ENCODE peak calls at places on chromosomes 11 and 22, in eight cellular contexts. F is lower lobe of right lung; S is transverse colon; L is stomach; C is fibroblast of lung; R is K562; J is left ventricle myocardium inferior; A is CD8-positive, alpha-beta T cell. M is an unnamed sample.

GRCh38 chr11:114285599-114285998 is 10.6 kb upstream of the NNMT start:
- DNase-seq in F (no peak), S (no peak), L (no peak), C (peak; percentile 77), R (peak; percentile 41), J (no peak), A (no peak), M (no peak)

GRCh38 chr11:2759228-2760195 is 59.7 kb upstream of the KCNQ1OT1 start:
- DNase-seq in F (peak; percentile 32), S (peak; percentile 5), L (peak; percentile 20), C (no peak), R (no peak), J (no peak), A (no peak), M (peak; percentile 12)

GRCh38 chr11:72740060-72740424 is 12.2 kb downstream of the ARAP1 start:
- DNase-seq in F (no peak), S (no peak), L (no peak), C (no peak), R (no peak), J (peak; percentile 3), A (no peak), M (no peak)

GRCh38 chr11:59197990-59198389 is 14.7 kb downstream of the MPEG1 start:
- DNase-seq in F (peak; percentile 86), S (no peak), L (peak; percentile 83), C (peak; percentile 22), R (no peak), J (peak; percentile 76), A (no peak), M (peak; percentile 44)

GRCh38 chr22:25064894-25065560 is 112.5 kb downstream of the KIAA1671 start:
- DNase-seq in F (no peak), S (no peak), L (no peak), C (no peak), R (no peak), J (no peak), A (no peak), M (no peak)

GRCh38 chr11:96033054-96033453 is 109.1 kb upstream of the MTMR2 start:
- DNase-seq in F (no peak), S (no peak), L (no peak), C (no peak), R (no peak), J (no peak), A (no peak), M (no peak)

GRCh38 chr11:134561348-134561720 is 149.3 kb upstream of the B3GAT1 start:
- DNase-seq in F (no peak), S (no peak), L (no peak), C (no peak), R (no peak), J (no peak), A (no peak), M (no peak)

GRCh38 chr11:73206751-73207280 is 11.3 kb upstream of the P2RY2 start:
- DNase-seq in F (no peak), S (no peak), L (no peak), C (peak; percentile 16), R (no peak), J (no peak), A (no peak), M (no peak)

GRCh38 chr11:20055312-20055711 is 105.0 kb downstream of the DBX1 start:
- DNase-seq in F (no peak), S (no peak), L (no peak), C (peak; percentile 25), R (no peak), J (no peak), A (no peak), M (no peak)

GRCh38 chr22:49969751-49970527 is 9.4 kb downstream of the PIM3 start:
- DNase-seq in F (peak; percentile 47), S (no peak), L (peak; percentile 26), C (no peak), R (no peak), J (peak; percentile 13), A (no peak), M (peak; percentile 43)

GRCh38 chr11:109071712-109072524 is 350.1 kb upstream of the C11orf87 start:
- DNase-seq in F (no peak), S (no peak), L (no peak), C (peak; percentile 91), R (no peak), J (no peak), A (no peak), M (no peak)

GRCh38 chr22:27809226-27809625 is 7.7 kb upstream of the MN1 start:
- DNase-seq in F (no peak), S (no peak), L (no peak), C (no peak), R (peak; percentile 20), J (no peak), A (no peak), M (no peak)

GRCh38 chr22:25122136-25122764 is 77.4 kb upstream of the CRYBB3 start:
- DNase-seq in F (no peak), S (no peak), L (no peak), C (no peak), R (no peak), J (no peak), A (no peak), M (no peak)

GRCh38 chr11:84747871-84748270 is 879.3 kb downstream of the DLG2 start:
- DNase-seq in F (no peak), S (no peak), L (no peak), C (no peak), R (no peak), J (no peak), A (no peak), M (no peak)

GRCh38 chr22:39362271-39362670 is 12.5 kb downstream of the SYNGR1 start:
- DNase-seq in F (no peak), S (no peak), L (no peak), C (no peak), R (no peak), J (no peak), A (no peak), M (no peak)

GRCh38 chr22:39359659-39360195 is 9.9 kb downstream of the SYNGR1 start:
- DNase-seq in F (no peak), S (no peak), L (no peak), C (no peak), R (no peak), J (no peak), A (no peak), M (no peak)

GRCh38 chr22:39361495-39361894 is 11.7 kb downstream of the SYNGR1 start:
- DNase-seq in F (no peak), S (no peak), L (no peak), C (no peak), R (no peak), J (no peak), A (no peak), M (no peak)

GRCh38 chr22:39360674-39361413 is 11.1 kb downstream of the SYNGR1 start:
- DNase-seq in F (no peak), S (no peak), L (no peak), C (no peak), R (no peak), J (no peak), A (no peak), M (no peak)

DNA sequence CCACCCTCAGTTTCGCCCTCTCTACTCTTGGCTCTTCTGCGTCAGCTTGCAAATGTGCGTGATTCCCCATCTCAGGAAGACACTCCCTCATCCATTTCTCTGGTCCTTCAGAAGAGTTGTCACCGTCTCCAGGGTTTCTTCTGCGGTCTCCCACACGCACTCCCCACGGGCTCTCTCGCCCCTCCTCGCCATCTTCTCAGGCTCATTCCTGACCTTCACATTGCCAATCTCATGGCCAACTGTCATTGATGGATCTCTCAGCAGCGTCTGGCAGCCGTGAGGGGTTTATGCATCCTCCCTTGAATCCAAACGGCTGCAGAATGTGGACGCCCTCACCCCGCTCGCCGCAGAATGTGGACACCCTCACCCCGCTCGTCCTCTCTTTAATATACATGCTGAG is 10.5 kb downstream of the SYNGR1 start:
- DNase-seq in F (no peak), S (no peak), L (no peak), C (no peak), R (no peak), J (no peak), A (no peak), M (no peak)
- H3K27ac ChIP-seq in F (no peak overlapping the region), S (no peak overlapping the region), L (no peak overlapping the region), C (no peak overlapping the region), R (no peak overlapping the region), J (no peak overlapping the region), A (no peak overlapping the region), M (peak overlapping the region; percentile 71)

GRCh38 chr11:122020902-122021301 is 95.1 kb downstream of the BLID start:
- DNase-seq in F (no peak), S (no peak), L (no peak), C (no peak), R (no peak), J (no peak), A (no peak), M (no peak)

GRCh38 chr11:122023614-122024250 is 92.3 kb downstream of the BLID start:
- DNase-seq in F (no peak), S (no peak), L (no peak), C (no peak), R (no peak), J (no peak), A (no peak), M (no peak)

GRCh38 chr11:122024278-122024677 is 91.7 kb downstream of the BLID start:
- DNase-seq in F (no peak), S (no peak), L (no peak), C (no peak), R (no peak), J (no peak), A (no peak), M (no peak)

GRCh38 chr11:122019908-122020694 is 95.9 kb downstream of the BLID start:
- DNase-seq in F (no peak), S (no peak), L (no peak), C (no peak), R (no peak), J (no peak), A (no peak), M (no peak)

GRCh38 chr11:122022646-122023045 is 93.4 kb downstream of the BLID start:
- DNase-seq in F (no peak), S (no peak), L (no peak), C (no peak), R (no peak), J (no peak), A (no peak), M (no peak)
- TF ChIP-seq CTCF in F (no peak), S (no peak), L (no peak), C (no peak), R (no peak), J (no peak), A (no peak), M (no peak)

DNA sequence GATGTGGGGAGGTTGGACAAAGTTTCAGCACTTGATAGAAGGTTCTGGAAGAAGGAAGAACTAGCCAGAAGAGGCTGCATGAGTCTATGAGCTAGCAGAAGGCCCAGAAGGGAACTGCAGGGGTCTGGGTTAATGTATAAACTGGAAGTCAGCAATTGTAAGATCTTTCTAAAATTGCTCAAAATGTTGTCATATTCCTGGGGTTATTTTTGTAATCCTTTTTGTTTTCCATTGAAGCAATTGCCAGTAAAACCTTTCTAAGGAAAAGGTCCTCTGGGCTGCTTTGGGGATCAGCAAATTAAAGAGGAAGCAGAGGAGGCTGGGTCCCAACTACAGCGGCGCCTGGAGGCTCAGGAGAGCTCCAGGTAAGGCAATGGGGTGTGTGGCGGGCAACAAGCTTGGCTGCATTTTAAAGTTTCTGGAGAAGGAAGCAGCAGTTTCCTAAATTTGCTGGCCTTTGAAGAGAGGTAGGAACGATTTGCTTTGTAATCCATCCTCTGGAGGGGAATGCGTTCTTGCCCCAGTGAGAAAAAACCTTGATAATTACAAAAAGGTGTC is 29.3 kb downstream of the ADAMTS15 start:
- DNase-seq in F (no peak), S (no peak), L (no peak), C (no peak), R (no peak), J (no peak), A (no peak), M (no peak)
- H3K4me3 ChIP-seq in F (no peak overlapping the region), S (no peak overlapping the region), L (no peak overlapping the region), C (no peak overlapping the region), R (no peak overlapping the region), J (no peak overlapping the region), A (no peak overlapping the region), M (no peak overlapping the region)

GRCh38 chr11:94130589-94131362 is 2.1 kb downstream of the PANX1 start:
- DNase-seq in F (no peak), S (no peak), L (no peak), C (peak; percentile 92), R (peak; percentile 48), J (no peak), A (no peak), M (no peak)
- H3K27ac ChIP-seq in F (peak overlapping the region; percentile 95), S (peak overlapping the region; percentile 93), L (no peak overlapping the region), C (peak overlapping the region; percentile 96), R (no peak overlapping the region), J (peak overlapping the region; percentile 96), A (no peak overlapping the region), M (peak overlapping the region; percentile 87)

M was measured in dorsolateral prefrontal cortex.